ENCODE peak calls at places on chromosomes 2 and 18, in nine cellular contexts. F is cardiac fibroblast; Q is effector CD4-positive, alpha-beta T cell; K is A549; D is stimulated activated CD4-positive, alpha-beta T cell treated with anti-CD3 and anti-CD28 coated beads, Interleukin-2, amount 100 ng/mL, for 48 hours; I is heart right ventricle; G is C1 segment of cervical spinal cord; Z is kidney tubule cell; A is kidney epithelial cell. O is an unnamed sample.

GRCh38 chr2:201158111-201158929 is 24.6 kb upstream of the CASP10 start:
- DNase-seq in F (peak), Q (peak), K (peak), D (peak), I (no peak), G (peak), Z (peak), A (peak), O (peak)

GRCh38 chr2:11342561-11343343 is 1.7 kb downstream of the ROCK2 start:
- DNase-seq in F (peak), Q (no peak), K (peak), D (no peak), I (no peak), G (no peak), Z (peak), A (no peak), O (no peak)

GRCh38 chr2:181120625-181121024 is 140.2 kb downstream of the UBE2E3 start:
- DNase-seq in F (peak), Q (no peak), K (no peak), D (no peak), I (no peak), G (no peak), Z (peak), A (no peak), O (no peak)

GRCh38 chr2:238158807-238159539 is at the start of gene ERFE:
- DNase-seq in F (peak), Q (no peak), K (peak), D (peak), I (peak), G (no peak), Z (peak), A (no peak), O (peak)

GRCh38 chr2:212815453-212815852 is 276.9 kb upstream of the ERBB4 start:
- DNase-seq in F (no peak), Q (no peak), K (no peak), D (no peak), I (no peak), G (no peak), Z (no peak), A (no peak), O (no peak)

GRCh38 chr2:128367601-128368359 is 49.1 kb upstream of the HS6ST1 start:
- DNase-seq in F (no peak), Q (no peak), K (no peak), D (no peak), I (no peak), G (no peak), Z (no peak), A (no peak), O (no peak)

GRCh38 chr18:9321709-9322108 is 12.9 kb upstream of the TWSG1 start:
- DNase-seq in F (no peak), Q (no peak), K (no peak), D (no peak), I (no peak), G (no peak), Z (no peak), A (no peak), O (no peak)

GRCh38 chr2:239548491-239548890 is 147.7 kb upstream of the HDAC4 start:
- DNase-seq in F (no peak), Q (no peak), K (no peak), D (peak), I (no peak), G (no peak), Z (peak), A (no peak), O (no peak)

GRCh38 chr2:177078416-177078815 is 134.2 kb upstream of the HNRNPA3 start:
- DNase-seq in F (peak), Q (no peak), K (no peak), D (no peak), I (peak), G (peak), Z (no peak), A (no peak), O (peak)

GRCh38 chr2:157830696-157831570 is 45.2 kb downstream of the ACVR1 start:
- DNase-seq in F (peak), Q (no peak), K (peak), D (no peak), I (no peak), G (no peak), Z (peak), A (peak), O (no peak)

GRCh38 chr2:80014637-80015036 is 289.9 kb downstream of the LRRTM1 start:
- DNase-seq in F (no peak), Q (no peak), K (no peak), D (no peak), I (no peak), G (no peak), Z (no peak), A (no peak), O (no peak)

GRCh38 chr2:202721621-202722020 is 86.9 kb downstream of the FAM117B start:
- DNase-seq in F (peak), Q (no peak), K (no peak), D (no peak), I (no peak), G (no peak), Z (peak), A (peak), O (no peak)

GRCh38 chr2:83459456-83459855 is 999.6 kb downstream of the SUCLG1 start:
- DNase-seq in F (no peak), Q (no peak), K (no peak), D (no peak), I (no peak), G (no peak), Z (no peak), A (no peak), O (no peak)

GRCh38 chr2:43358688-43359201 is 132.3 kb upstream of the ZFP36L2 start:
- DNase-seq in F (no peak), Q (no peak), K (no peak), D (no peak), I (no peak), G (no peak), Z (no peak), A (no peak), O (no peak)

O was measured in left ventricle myocardium inferior.